ENCODE peak calls at places on chromosomes 11 and 22, in nine cellular contexts. E is skeletal muscle cell, Z is stomach, X is hepatocyte, V is DND-41, C is Peyer's patch, R is HAP-1, L is fibroblast of mammary gland, P is A549. N is an unnamed sample.

GRCh38 chr11:92332986-92333385 is 108.4 kb downstream of the FAT3 start:
- DNase-seq in E (peak), Z (no peak), X (no peak), V (no peak), C (no peak), R (no peak), L (peak), P (no peak), N (no peak)

GRCh38 chr11:93541884-93542752 is 1.1 kb downstream of the SMCO4 start:
- DNase-seq in E (no peak), Z (peak), X (peak), V (peak), C (peak), R (peak), L (peak), P (peak), N (peak)

GRCh38 chr11:14308114-14308896 is 50.7 kb downstream of the RRAS2 start:
- DNase-seq in E (no peak), Z (no peak), X (peak), V (no peak), C (no peak), R (no peak), L (peak), P (peak), N (peak)

GRCh38 chr11:71404209-71404608 is 44.0 kb downstream of the DHCR7 start:
- DNase-seq in E (no peak), Z (no peak), X (no peak), V (no peak), C (no peak), R (no peak), L (no peak), P (no peak), N (no peak)

GRCh38 chr11:128463386-128463829 is 124.0 kb downstream of the ETS1 start:
- DNase-seq in E (peak), Z (no peak), X (peak), V (no peak), C (no peak), R (no peak), L (peak), P (no peak), N (no peak)

GRCh38 chr11:84136926-84137325 is 850.8 kb upstream of the CCDC90B start:
- DNase-seq in E (no peak), Z (no peak), X (no peak), V (no peak), C (no peak), R (no peak), L (no peak), P (no peak), N (peak)

GRCh38 chr22:24285245-24285644 is 14.6 kb downstream of the SPECC1L start:
- DNase-seq in E (no peak), Z (no peak), X (no peak), V (no peak), C (no peak), R (no peak), L (no peak), P (no peak), N (no peak)

GRCh38 chr11:116107229-116107628 is 603.0 kb upstream of the CADM1 start:
- DNase-seq in E (no peak), Z (no peak), X (no peak), V (no peak), C (no peak), R (no peak), L (no peak), P (no peak), N (no peak)

GRCh38 chr22:37802310-37803194 is 5.2 kb upstream of the GCAT start:
- DNase-seq in E (no peak), Z (peak), X (peak), V (peak), C (no peak), R (peak), L (no peak), P (no peak), N (no peak)

GRCh38 chr11:66637557-66638176 is 836 bp upstream of the RBM4 start:
- DNase-seq in E (no peak), Z (no peak), X (no peak), V (no peak), C (no peak), R (peak), L (no peak), P (no peak), N (no peak)

GRCh38 chr11:12745787-12746186 is 71.6 kb downstream of the TEAD1 start:
- DNase-seq in E (no peak), Z (no peak), X (no peak), V (no peak), C (no peak), R (no peak), L (no peak), P (no peak), N (no peak)

GRCh38 chr11:65927904-65928397 is 8.7 kb downstream of the DRAP1 start:
- DNase-seq in E (no peak), Z (peak), X (no peak), V (peak), C (peak), R (no peak), L (no peak), P (no peak), N (no peak)

GRCh38 chr22:43743131-43743530 is 69.0 kb downstream of the EFCAB6 start:
- DNase-seq in E (no peak), Z (no peak), X (no peak), V (no peak), C (no peak), R (peak), L (no peak), P (no peak), N (no peak)

GRCh38 chr11:75246006-75246672 is 5.6 kb downstream of the TPBGL start:
- DNase-seq in E (no peak), Z (no peak), X (no peak), V (no peak), C (peak), R (no peak), L (no peak), P (no peak), N (no peak)

GRCh38 chr22:25358421-25359170 is 139.2 kb downstream of the CRYBB2 start:
- DNase-seq in E (no peak), Z (no peak), X (no peak), V (no peak), C (no peak), R (no peak), L (no peak), P (no peak), N (no peak)

GRCh38 chr11:103281301-103281700 is 172.1 kb downstream of the DYNC2H1 start:
- DNase-seq in E (no peak), Z (no peak), X (no peak), V (no peak), C (no peak), R (no peak), L (peak), P (no peak), N (no peak)

GRCh38 chr11:108768370-108768769 is 103.5 kb downstream of the DDX10 start:
- DNase-seq in E (no peak), Z (no peak), X (no peak), V (no peak), C (no peak), R (no peak), L (peak), P (no peak), N (no peak)

GRCh38 chr11:65559951-65560537 is 1.9 kb upstream of the LTBP3 start:
- DNase-seq in E (no peak), Z (no peak), X (peak), V (no peak), C (no peak), R (no peak), L (peak), P (peak), N (no peak)

GRCh38 chr11:93477684-93478234 is 65.4 kb downstream of the SMCO4 start:
- DNase-seq in E (no peak), Z (no peak), X (no peak), V (no peak), C (no peak), R (peak), L (no peak), P (no peak), N (peak)

DNA sequence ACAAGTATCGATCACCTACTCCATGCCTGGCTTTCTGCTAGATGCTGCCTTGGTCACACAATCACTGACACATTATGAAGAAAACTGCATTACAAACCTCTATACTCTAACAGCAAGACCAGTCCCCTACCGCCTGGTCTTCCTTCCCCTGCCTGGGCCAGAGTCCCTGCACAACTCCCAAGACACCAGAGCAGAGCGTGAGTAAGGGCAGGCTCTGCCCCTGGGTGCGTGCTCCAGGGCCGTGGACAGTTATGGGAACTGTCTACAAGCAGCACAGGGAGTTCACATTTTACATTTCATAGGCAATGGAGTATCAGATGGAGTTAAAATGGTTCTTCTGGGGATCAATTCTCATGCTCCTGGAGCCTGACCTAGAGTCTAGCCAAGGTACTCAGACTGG is 6.5 kb downstream of the FZD4 start:
- DNase-seq in E (no peak), Z (no peak), X (no peak), V (no peak), C (no peak), R (no peak), L (no peak), P (no peak), N (no peak)
- H3K4me3 ChIP-seq in E (no peak), Z (peak), X (no peak), V (no peak), C (no peak), R (no peak), L (no peak), P (no peak), N (no peak)

GRCh38 chr11:1852271-1852877 is 510 bp upstream of the LSP1 start:
- DNase-seq in E (no peak), Z (no peak), X (no peak), V (peak), C (no peak), R (no peak), L (no peak), P (no peak), N (no peak)
- H3K4me3 ChIP-seq in E (no peak), Z (no peak), X (no peak), V (no peak), C (no peak), R (no peak), L (no peak), P (no peak), N (no peak)

GRCh38 chr11:68684385-68685356 is at the start of gene GAL:
- DNase-seq in E (no peak), Z (no peak), X (peak), V (no peak), C (no peak), R (peak), L (no peak), P (no peak), N (no peak)
- H3K4me3 ChIP-seq in E (peak), Z (peak), X (peak), V (no peak), C (peak), R (no peak), L (peak), P (peak), N (no peak)

GRCh38 chr11:67649634-67650540 is 643 bp downstream of the ACY3 start:
- DNase-seq in E (no peak), Z (no peak), X (no peak), V (peak), C (no peak), R (no peak), L (no peak), P (no peak), N (no peak)

GRCh38 chr11:67647471-67647870 is 3.1 kb downstream of the ACY3 start:
- DNase-seq in E (no peak), Z (no peak), X (peak), V (no peak), C (no peak), R (no peak), L (no peak), P (no peak), N (no peak)

GRCh38 chr11:67646535-67647336 is 3.8 kb downstream of the ACY3 start:
- DNase-seq in E (no peak), Z (no peak), X (no peak), V (peak), C (peak), R (no peak), L (no peak), P (no peak), N (no peak)

GRCh38 chr11:67648796-67649613 is 1.5 kb downstream of the ACY3 start:
- DNase-seq in E (no peak), Z (no peak), X (no peak), V (peak), C (peak), R (no peak), L (no peak), P (no peak), N (no peak)

DNA sequence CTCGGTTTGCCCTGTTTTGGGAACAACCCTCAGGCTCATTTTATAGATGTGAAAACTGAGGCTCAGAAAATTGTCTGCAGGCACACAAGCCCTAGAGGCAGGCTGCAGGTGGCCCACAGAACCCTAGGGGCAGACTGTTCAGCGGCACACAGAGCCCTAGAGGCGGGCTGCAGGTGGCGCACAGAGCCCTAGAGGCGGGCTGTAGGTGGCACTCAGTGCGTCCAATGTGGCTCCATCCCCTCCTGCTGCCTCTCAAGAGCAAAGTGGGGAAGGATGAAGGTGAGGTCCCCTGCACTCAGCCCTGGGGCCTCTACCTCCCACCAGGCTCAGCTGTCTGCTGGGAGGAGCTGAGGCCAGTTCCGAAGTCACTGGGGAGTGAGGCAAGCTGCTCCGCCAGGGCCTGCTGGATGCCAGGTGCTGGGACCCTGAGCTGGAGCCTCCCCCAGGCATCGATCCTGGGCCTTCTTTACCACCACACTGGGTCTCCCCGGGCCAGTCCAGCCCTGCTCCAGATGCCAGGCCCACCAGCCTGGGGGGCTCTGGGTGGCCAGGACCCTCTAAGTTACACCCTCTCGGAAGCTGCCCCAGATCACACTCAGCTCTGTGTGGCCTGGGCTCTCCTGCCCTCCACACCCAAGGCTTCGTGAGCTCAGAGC is 2.3 kb downstream of the ACY3 start:
- DNase-seq in E (no peak), Z (peak), X (peak), V (peak), C (peak), R (peak), L (no peak), P (peak), N (no peak)
- H3K4me3 ChIP-seq in E (no peak), Z (no peak), X (no peak), V (no peak), C (no peak), R (no peak), L (no peak), P (no peak), N (no peak)

GRCh38 chr11:726278-726915 is 20.4 kb downstream of the EPS8L2 start:
- DNase-seq in E (no peak), Z (peak), X (peak), V (no peak), C (peak), R (peak), L (peak), P (no peak), N (no peak)
- H3K4me3 ChIP-seq in E (peak), Z (peak), X (no peak), V (no peak), C (peak), R (no peak), L (no peak), P (no peak), N (no peak)

GRCh38 chr11:121463689-121464335 is 11.0 kb upstream of the SORL1-AS1 start:
- DNase-seq in E (no peak), Z (no peak), X (no peak), V (no peak), C (no peak), R (no peak), L (no peak), P (no peak), N (no peak)

GRCh38 chr11:121461843-121462242 is 9.1 kb upstream of the SORL1-AS1 start:
- DNase-seq in E (no peak), Z (no peak), X (no peak), V (no peak), C (no peak), R (no peak), L (no peak), P (no peak), N (no peak)

GRCh38 chr11:121466063-121466794 is 13.5 kb upstream of the SORL1-AS1 start:
- DNase-seq in E (peak), Z (peak), X (peak), V (peak), C (peak), R (peak), L (peak), P (peak), N (peak)

GRCh38 chr11:121465709-121466062 is 12.9 kb upstream of the SORL1-AS1 start:
- DNase-seq in E (no peak), Z (no peak), X (peak), V (no peak), C (no peak), R (no peak), L (no peak), P (no peak), N (no peak)

GRCh38 chr11:121464352-121464946 is 11.7 kb upstream of the SORL1-AS1 start:
- DNase-seq in E (peak), Z (no peak), X (peak), V (peak), C (peak), R (no peak), L (peak), P (peak), N (peak)
- H3K4me3 ChIP-seq in E (no peak), Z (no peak), X (no peak), V (no peak), C (no peak), R (no peak), L (no peak), P (no peak), N (no peak)

DNA sequence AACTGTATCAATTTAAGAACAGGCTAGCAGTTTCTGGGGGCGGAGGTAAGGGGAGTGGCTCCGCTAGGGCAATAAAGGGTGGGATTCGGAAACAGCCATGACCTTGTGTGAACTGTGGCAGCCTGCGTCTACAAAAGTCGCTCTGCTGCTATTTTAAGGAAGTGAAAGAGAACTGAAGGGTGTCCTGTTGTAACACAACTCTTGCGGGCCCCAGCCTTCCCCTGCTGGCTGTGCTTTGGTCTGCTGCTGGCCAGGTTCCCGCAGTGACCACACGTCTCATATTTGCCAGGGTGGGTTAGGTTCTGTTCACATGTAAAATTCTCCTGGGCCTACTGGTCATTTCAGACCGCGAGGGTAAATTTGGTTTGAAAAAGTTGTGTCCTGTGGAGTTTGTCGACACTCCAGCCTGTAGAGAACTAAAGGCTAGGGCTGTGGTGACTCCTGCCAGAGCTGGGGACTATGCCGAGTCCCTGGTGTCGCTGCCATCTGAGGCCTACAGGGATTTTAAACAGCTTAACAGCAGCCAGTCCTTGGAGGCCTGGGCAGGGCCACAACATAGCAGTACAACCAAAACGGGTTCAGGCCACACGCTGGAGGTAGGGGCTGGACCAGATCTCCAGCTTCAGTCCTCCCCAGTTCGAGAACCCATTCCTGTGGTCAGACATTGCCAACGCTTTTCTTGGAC is 1.1 kb upstream of the PPFIBP2 start:
- DNase-seq in E (no peak), Z (peak), X (peak), V (no peak), C (peak), R (peak), L (peak), P (no peak), N (peak)
- H3K4me3 ChIP-seq in E (peak), Z (peak), X (peak), V (no peak), C (peak), R (peak), L (peak), P (peak), N (peak)